ENCODE peak calls at places on chromosome 3, in nine cellular contexts. W is GM13976; M is OCI-LY7; C is NCI-H1694 treated with DMSO at 0.1 percent for 48 hours; J is endothelial cell; F is activated CD4-positive, alpha-beta memory T cell treated with anti-CD3 and anti-CD28 coated beads, Interleukin-2, amount 10 ng/mL, durations not matched to agents 7 days and 5 days; R is CD8-positive, alpha-beta T cell; G is D721Med; P is activated T-cell treated with anti-CD3 and anti-CD28 coated beads for 1 hour. H is an unnamed sample.

GRCh38 chr3:76990606-76991005 is 49.3 kb upstream of the ROBO2 start:
- DNase-seq in W (no peak), M (no peak), C (no peak), J (no peak), F (no peak), R (no peak), G (no peak), P (no peak), H (no peak)

GRCh38 chr3:14549256-14549931 is 9.3 kb upstream of the GRIP2 start:
- DNase-seq in W (no peak), M (peak; percentile 40), C (no peak), J (no peak), F (no peak), R (no peak), G (no peak), P (no peak), H (no peak)

GRCh38 chr3:78872195-78872594 is 895.6 kb downstream of the ROBO1 start:
- DNase-seq in W (no peak), M (no peak), C (no peak), J (peak; percentile 36), F (no peak), R (no peak), G (no peak), P (no peak), H (no peak)

GRCh38 chr3:41274944-41275668 is 75.8 kb downstream of the CTNNB1 start:
- DNase-seq in W (no peak), M (no peak), C (no peak), J (no peak), F (no peak), R (no peak), G (no peak), P (no peak), H (no peak)

GRCh38 chr3:128493221-128494151 is 485 bp upstream of the GATA2 start:
- DNase-seq in W (no peak), M (no peak), C (no peak), J (no peak), F (no peak), R (no peak), G (no peak), P (no peak), H (no peak)

GRCh38 chr3:195385526-195385925 is 57.3 kb downstream of the ACAP2 start:
- DNase-seq in W (no peak), M (no peak), C (no peak), J (no peak), F (no peak), R (no peak), G (no peak), P (no peak), H (no peak)

GRCh38 chr3:167876603-167877325 is 141.2 kb downstream of the SERPINI1 start:
- DNase-seq in W (no peak), M (no peak), C (no peak), J (no peak), F (no peak), R (no peak), G (no peak), P (no peak), H (peak; percentile 59)

GRCh38 chr3:24401090-24401810 is 93.4 kb downstream of the THRB start:
- DNase-seq in W (no peak), M (no peak), C (no peak), J (no peak), F (no peak), R (no peak), G (no peak), P (no peak), H (no peak)

GRCh38 chr3:32956750-32957570 is 5.5 kb downstream of the CCR4 start:
- DNase-seq in W (no peak), M (no peak), C (no peak), J (no peak), F (no peak), R (no peak), G (no peak), P (no peak), H (no peak)

GRCh38 chr3:30292192-30292893 is 314.1 kb upstream of the TGFBR2 start:
- DNase-seq in W (no peak), M (no peak), C (no peak), J (no peak), F (no peak), R (no peak), G (no peak), P (no peak), H (no peak)

GRCh38 chr3:102141096-102141912 is 292.0 kb downstream of the NFKBIZ start:
- DNase-seq in W (no peak), M (no peak), C (no peak), J (no peak), F (no peak), R (no peak), G (no peak), P (no peak), H (no peak)

GRCh38 chr3:44991326-44991725 is 15.3 kb downstream of the EXOSC7 start:
- DNase-seq in W (no peak), M (no peak), C (no peak), J (no peak), F (no peak), R (no peak), G (no peak), P (no peak), H (no peak)